ENCODE peak calls at places on chromosomes 11 and 22, in four cellular contexts. J, Q, H and X are unnamed samples.

GRCh38 chr22:43505423-43505822 is 93.6 kb downstream of the MPPED1 start:
- DNase-seq in H (peak), Q (no peak), J (no peak), X (no peak)

GRCh38 chr11:125902315-125902926 is 585 bp downstream of the PUS3 start:
- DNase-seq in Q (no peak), H (no peak), J (no peak), X (no peak)

GRCh38 chr11:66131937-66132632 is 62.0 kb downstream of the PACS1 start:
- DNase-seq in Q (no peak), J (no peak), H (no peak), X (no peak)

GRCh38 chr11:61488651-61489291 is 19.8 kb upstream of the LRRC10B start:
- DNase-seq in J (no peak), Q (no peak), H (peak), X (no peak)

GRCh38 chr11:60372767-60373166 is 5.6 kb upstream of the MS4A7 start:
- DNase-seq in J (no peak), H (no peak), Q (no peak), X (no peak)

GRCh38 chr22:38262051-38262795 is 10.6 kb downstream of the TMEM184B start:
- DNase-seq in Q (no peak), H (peak), J (no peak), X (no peak)

GRCh38 chr11:124612567-124613245 is 1.5 kb downstream of the PANX3 start:
- DNase-seq in J (no peak), Q (peak), H (no peak), X (no peak)

GRCh38 chr11:20156876-20157613 is 3.2 kb downstream of the DBX1 start:
- DNase-seq in J (no peak), Q (no peak), H (no peak), X (no peak)

GRCh38 chr11:126926376-126926791 is 74.2 kb downstream of the KIRREL3 start:
- DNase-seq in H (no peak), Q (peak), J (no peak), X (no peak)

GRCh38 chr22:23098718-23099524 is 28.6 kb downstream of the GNAZ start:
- DNase-seq in H (peak), Q (no peak), J (no peak), X (no peak)

GRCh38 chr11:7573558-7574296 is 59.9 kb downstream of the PPFIBP2 start:
- DNase-seq in H (peak), J (no peak), Q (no peak), X (no peak)

GRCh38 chr11:111571829-111572501 is 30.3 kb upstream of the SIK2 start:
- DNase-seq in J (no peak), Q (peak), H (no peak), X (no peak)

GRCh38 chr11:130315354-130315970 is 745 bp upstream of the ZBTB44 start:
- DNase-seq in H (peak), J (no peak), Q (no peak), X (no peak)

GRCh38 chr22:45680932-45681700 is 9.5 kb downstream of the ATXN10 start:
- DNase-seq in Q (peak), H (no peak), J (peak), X (peak)

GRCh38 chr11:119366690-119367620 is 14.5 kb downstream of the USP2 start:
- DNase-seq in H (peak), Q (no peak), J (no peak), X (no peak)

GRCh38 chr22:38218661-38219331 is 17.0 kb downstream of the MAFF start:
- DNase-seq in J (peak), H (peak), Q (peak), X (peak)

GRCh38 chr11:111913031-111913861 is 712 bp downstream of the HSPB2 start:
- DNase-seq in Q (no peak), J (no peak), H (no peak), X (no peak)

GRCh38 chr22:24571266-24571665 is 15.5 kb downstream of the SNRPD3 start:
- DNase-seq in J (no peak), H (no peak), Q (no peak), X (no peak)

GRCh38 chr22:19729507-19729906 is 6.2 kb downstream of the GP1BB start:
- DNase-seq in J (no peak), H (no peak), Q (no peak), X (no peak)

GRCh38 chr11:75728992-75729391 is 11.4 kb downstream of the MOGAT2 start:
- DNase-seq in H (no peak), J (no peak), Q (no peak), X (no peak)

GRCh38 chr22:35197071-35197470 is 60.2 kb upstream of the HMGXB4 start:
- DNase-seq in H (no peak), J (no peak), Q (no peak), X (no peak)

GRCh38 chr22:39205344-39206021 is 39.3 kb downstream of the PDGFB start:
- DNase-seq in H (no peak), J (peak), Q (peak), X (peak)

GRCh38 chr11:72471005-72471898 is 36.9 kb upstream of the CLPB start:
- DNase-seq in J (peak), Q (peak), H (no peak), X (peak)

GRCh38 chr11:46850829-46851380 is 4.8 kb upstream of the CKAP5 start:
- DNase-seq in H (no peak), J (no peak), Q (no peak), X (no peak)

GRCh38 chr11:69320756-69321741 is 27.1 kb downstream of the MYEOV start:
- DNase-seq in H (peak), Q (peak), J (peak), X (peak)

GRCh38 chr11:40381481-40381880 is 1078.0 kb downstream of the LRRC4C start:
- DNase-seq in H (no peak), Q (no peak), J (no peak), X (no peak)

GRCh38 chr22:35482311-35482710 is 58.3 kb upstream of the RASD2 start:
- DNase-seq in J (no peak), Q (no peak), H (no peak), X (no peak)

GRCh38 chr11:74162688-74163467 is 7.9 kb downstream of the C2CD3 start:
- DNase-seq in J (no peak), Q (no peak), H (no peak), X (no peak)

GRCh38 chr11:120543816-120544215 is 32.3 kb downstream of the GRIK4 start:
- DNase-seq in H (no peak), J (no peak), Q (no peak), X (no peak)

GRCh38 chr11:113697798-113698407 is 8.2 kb downstream of the TMPRSS5 start:
- DNase-seq in J (no peak), H (no peak), Q (no peak), X (no peak)

GRCh38 chr11:13668957-13669521 is 571 bp downstream of the FAR1 start:
- DNase-seq in J (peak), Q (peak), H (peak), X (peak)

DNA sequence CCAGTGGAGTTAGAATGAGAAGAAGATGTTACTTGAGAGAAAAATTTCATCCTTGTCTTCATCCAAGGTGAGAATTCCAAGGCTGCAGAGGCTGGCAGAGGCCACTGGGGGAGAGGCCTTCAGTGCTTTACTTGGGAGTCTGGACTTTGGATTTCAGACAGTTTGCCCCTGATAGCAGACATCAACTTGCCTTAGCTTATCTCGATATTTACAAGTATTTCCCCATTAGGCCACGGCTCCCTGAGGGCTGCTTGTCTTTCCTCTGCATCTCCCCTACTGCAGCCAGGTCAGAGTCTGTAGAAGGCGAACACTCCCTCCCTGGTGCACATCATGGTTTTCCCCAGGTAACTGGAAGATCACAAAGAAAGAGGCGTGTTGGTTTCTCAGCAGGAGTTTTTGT is 29.9 kb upstream of the BSX start:
- DNase-seq in J (no peak), H (no peak), Q (no peak), X (no peak)
- TF ChIP-seq CTCF in J (no peak), H (no peak), Q (no peak), X (no peak)

GRCh38 chr22:29156507-29156906 is 49.2 kb upstream of the EMID1 start:
- DNase-seq in J (peak), H (no peak), Q (peak), X (peak)
- TF ChIP-seq CTCF in J (peak), H (no peak), Q (peak), X (peak)

GRCh38 chr11:132158091-132158490 is 787.7 kb downstream of the NTM start:
- DNase-seq in H (no peak), Q (peak), J (peak), X (peak)
- TF ChIP-seq CTCF in H (no peak), Q (peak), J (peak), X (peak)

DNA sequence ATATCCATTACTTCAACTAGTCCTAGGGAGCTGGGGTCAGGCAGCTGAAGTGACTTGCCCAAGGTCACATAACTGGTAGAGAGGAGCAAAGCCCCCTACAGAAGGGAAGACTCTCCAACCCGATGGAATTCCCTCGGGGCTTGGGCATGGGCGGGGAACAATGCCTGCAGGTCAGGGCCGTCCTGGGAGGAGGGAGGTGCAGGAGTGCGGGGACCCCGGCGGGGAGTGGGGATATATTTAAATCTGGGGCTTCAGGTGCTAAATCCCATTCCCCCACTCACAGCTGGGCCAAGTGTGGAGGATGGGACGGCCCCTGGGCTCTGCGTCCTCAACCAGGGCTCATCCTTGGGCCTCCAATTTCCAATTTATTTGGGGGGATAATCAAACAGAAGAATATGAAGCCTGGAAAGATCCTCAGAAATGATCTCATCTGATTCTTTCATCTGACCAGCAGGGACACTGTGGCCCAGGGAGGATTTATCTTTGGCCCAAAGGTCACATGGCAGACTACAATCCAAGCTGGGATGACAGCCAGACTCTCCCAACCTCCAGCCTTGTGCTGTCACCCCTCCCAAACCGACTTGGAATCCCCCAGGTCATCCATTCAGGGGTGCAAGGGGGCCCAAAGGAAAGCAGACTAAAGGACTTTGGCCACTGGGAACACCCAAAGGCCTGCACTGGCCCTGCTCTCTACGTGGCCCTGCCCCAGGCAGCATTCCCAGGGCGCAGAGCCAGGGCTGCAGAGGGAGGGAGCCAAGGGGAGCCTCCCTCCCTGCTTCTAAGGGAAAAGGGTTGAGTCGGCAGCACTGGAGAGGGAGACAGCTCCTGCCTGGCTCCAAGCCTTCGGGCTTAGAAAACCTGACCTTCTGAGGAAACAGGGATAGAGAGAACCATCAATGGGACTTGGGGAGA is 8.7 kb upstream of the C1QTNF6 start:
- DNase-seq in H (peak), J (peak), Q (peak), X (peak)
- TF ChIP-seq CTCF in H (peak), J (peak), Q (peak), X (peak)

GRCh38 chr11:5383576-5383975 is at the start of gene OR51M1:
- DNase-seq in Q (no peak), H (no peak), J (no peak), X (no peak)

GRCh38 chr11:5384335-5384734 is 723 bp downstream of the OR51M1 start:
- DNase-seq in Q (no peak), J (no peak), H (no peak), X (no peak)

GRCh38 chr11:5380740-5381342 is 2.8 kb upstream of the OR51M1 start:
- DNase-seq in H (no peak), Q (peak), J (peak), X (peak)
- TF ChIP-seq CTCF in H (peak), Q (peak), J (peak), X (peak)

GRCh38 chr11:86955111-86955673 is at the start of gene FZD4:
- DNase-seq in Q (peak), H (peak), J (peak), X (peak)

GRCh38 chr11:86954288-86955110 is 696 bp downstream of the FZD4 start:
- DNase-seq in J (no peak), Q (no peak), H (peak), X (no peak)

GRCh38 chr11:86952933-86953637 is 2.1 kb downstream of the FZD4 start:
- DNase-seq in H (no peak), Q (peak), J (no peak), X (no peak)

GRCh38 chr11:86958259-86958658 is 3.1 kb upstream of the FZD4 start:
- DNase-seq in Q (no peak), J (no peak), H (no peak), X (no peak)

DNA sequence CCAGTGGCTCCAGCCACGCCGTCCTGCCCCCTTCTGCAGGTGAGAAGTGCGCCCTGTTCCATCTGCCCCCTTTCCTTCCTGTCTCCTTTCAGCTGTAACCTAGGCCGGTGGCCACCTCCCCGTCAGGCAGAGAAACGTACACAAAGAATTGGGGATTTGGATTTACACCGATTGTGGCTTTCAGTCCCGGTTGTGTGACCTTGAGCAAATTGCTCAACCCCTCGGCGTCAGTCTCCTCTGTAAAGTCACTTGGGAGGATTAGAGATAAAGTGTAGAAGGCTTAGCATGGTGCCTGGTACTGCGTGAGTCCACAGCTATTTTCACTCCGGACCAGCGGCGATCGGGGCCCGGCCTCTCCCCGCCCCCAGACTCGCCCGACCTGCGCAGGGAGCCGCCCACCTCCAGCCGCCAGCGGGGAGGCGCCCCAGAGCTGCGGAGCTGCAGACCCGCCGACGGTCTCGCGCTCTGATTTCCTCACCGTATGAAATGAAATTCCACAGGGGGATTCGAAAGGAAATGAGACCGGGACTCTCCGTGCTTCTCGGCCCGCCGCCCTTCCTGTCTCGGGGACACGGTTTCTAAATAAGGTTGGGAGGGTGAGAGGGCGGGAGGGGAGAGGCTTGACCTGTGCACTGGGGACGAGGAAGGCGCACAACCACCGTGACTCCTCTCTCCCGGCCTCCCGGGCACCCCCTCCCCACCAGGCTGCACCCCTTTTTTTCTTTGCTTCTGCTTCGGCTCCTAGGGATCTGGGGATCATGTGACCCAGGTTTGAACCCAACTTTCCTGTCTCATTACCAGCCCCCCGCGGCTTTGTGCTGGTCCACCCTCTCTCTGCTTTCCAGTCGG is 703 bp upstream of the FZD4 start:
- DNase-seq in J (peak), Q (peak), H (peak), X (peak)
- TF ChIP-seq CTCF in J (no peak), Q (peak), H (peak), X (peak)

GRCh38 chr22:48004038-48004437 is 1241.6 kb downstream of the TBC1D22A start:
- DNase-seq in J (no peak), Q (no peak), H (no peak), X (no peak)
- TF ChIP-seq CTCF in J (no peak), Q (no peak), H (no peak), X (no peak)

GRCh38 chr11:64564947-64565889 is 25.8 kb upstream of the SLC22A12 start:
- DNase-seq in Q (no peak), H (peak), J (no peak), X (no peak)
- TF ChIP-seq CTCF in Q (no peak), H (no peak), J (peak), X (peak)

GRCh38 chr11:67731583-67731982 is 57.2 kb upstream of the ALDH3B2 start:
- DNase-seq in H (no peak), J (no peak), Q (no peak), X (no peak)

GRCh38 chr11:67732045-67732787 is 57.8 kb upstream of the ALDH3B2 start:
- DNase-seq in Q (no peak), J (no peak), H (no peak), X (no peak)
- TF ChIP-seq CTCF in Q (peak), J (peak), H (peak), X (peak)

GRCh38 chr11:33116535-33116934 is 44.7 kb downstream of the CSTF3 start:
- DNase-seq in H (no peak), Q (peak), J (no peak), X (no peak)
- TF ChIP-seq CTCF in H (no peak), Q (no peak), J (no peak), X (no peak)